ENCODE peak calls at places on chromosome 13, in four cellular contexts. R is HCT116, V is K562, Q is HepG2. A is an unnamed sample.

GRCh38 chr13:98994896-98995295 is 17.0 kb upstream of the DOCK9 start:
- DNase-seq in Q (no peak), R (no peak), V (no peak), A (no peak)

GRCh38 chr13:48585456-48585840 is 52.6 kb upstream of the RCBTB2 start:
- DNase-seq in Q (peak), R (peak), V (no peak), A (no peak)

GRCh38 chr13:35388456-35388855 is 88.0 kb downstream of the MAB21L1 start:
- DNase-seq in Q (no peak), V (no peak), R (no peak), A (no peak)

GRCh38 chr13:110298566-110299321 is 8.2 kb downstream of the COL4A1 start:
- DNase-seq in R (no peak), Q (no peak), V (no peak), A (no peak)

GRCh38 chr13:105804561-105805190 is 730.8 kb downstream of the EFNB2 start:
- DNase-seq in Q (no peak), V (no peak), R (no peak), A (no peak)

GRCh38 chr13:64871742-64872141 is 2358.4 kb downstream of the PCDH9 start:
- DNase-seq in Q (peak), V (no peak), R (no peak), A (no peak)

GRCh38 chr13:102718746-102719145 is 23.9 kb upstream of the METTL21C start:
- DNase-seq in R (no peak), V (no peak), Q (no peak), A (no peak)

GRCh38 chr13:88246239-88246638 is 575.1 kb downstream of the SLITRK5 start:
- DNase-seq in R (no peak), V (no peak), Q (no peak), A (no peak)

GRCh38 chr13:53778937-53779336 is 750.3 kb downstream of the OLFM4 start:
- DNase-seq in R (no peak), Q (no peak), V (no peak), A (no peak)

GRCh38 chr13:97429681-97430081 is 4.3 kb upstream of the RAP2A start:
- DNase-seq in V (no peak), R (no peak), Q (no peak), A (no peak)

GRCh38 chr13:98893361-98893760 is 84.5 kb downstream of the DOCK9 start:
- DNase-seq in V (no peak), Q (no peak), R (no peak), A (no peak)

GRCh38 chr13:79782541-79783216 is 301.7 kb downstream of the NDFIP2 start:
- DNase-seq in V (no peak), R (no peak), Q (peak), A (no peak)

GRCh38 chr13:19181621-19182485 is at the start of gene TUBA3C:
- DNase-seq in R (no peak), V (peak), Q (no peak), A (no peak)

GRCh38 chr13:24153979-24154378 is 6.5 kb upstream of the SPATA13 start:
- DNase-seq in Q (no peak), R (no peak), V (no peak), A (no peak)

GRCh38 chr13:79837741-79838450 is 356.9 kb downstream of the NDFIP2 start:
- DNase-seq in Q (no peak), V (no peak), R (no peak), A (no peak)

GRCh38 chr13:36395280-36395679 is 37.0 kb upstream of the CCNA1 start:
- DNase-seq in Q (peak), V (peak), R (no peak), A (no peak)

GRCh38 chr13:73228546-73228945 is 169.7 kb downstream of the KLF5 start:
- DNase-seq in R (no peak), Q (no peak), V (no peak), A (no peak)

GRCh38 chr13:37706041-37706440 is 107.5 kb upstream of the POSTN start:
- DNase-seq in Q (no peak), V (no peak), R (no peak), A (no peak)

GRCh38 chr13:93246069-93246468 is 19.5 kb downstream of the GPC6 start:
- DNase-seq in R (no peak), V (no peak), Q (no peak), A (no peak)

GRCh38 chr13:62278271-62278670 is 862.6 kb upstream of the PCDH20 start:
- DNase-seq in Q (no peak), V (no peak), R (no peak), A (no peak)

GRCh38 chr13:48831248-48831647 is 144.5 kb upstream of the FNDC3A start:
- DNase-seq in Q (no peak), V (no peak), R (no peak), A (no peak)

GRCh38 chr13:42780044-42780443 is 1.3 kb upstream of the FAM216B start:
- DNase-seq in R (no peak), Q (no peak), V (no peak), A (no peak)

GRCh38 chr13:107043016-107043957 is 475.4 kb upstream of the ARGLU1 start:
- DNase-seq in R (no peak), V (no peak), Q (no peak), A (no peak)

GRCh38 chr13:73268306-73268705 is 209.5 kb downstream of the KLF5 start:
- DNase-seq in Q (no peak), R (no peak), V (no peak), A (no peak)

GRCh38 chr13:36788276-36788675 is 30.7 kb upstream of the RFXAP start:
- DNase-seq in V (no peak), Q (no peak), R (no peak), A (no peak)

GRCh38 chr13:104357672-104358314 is 1291.6 kb upstream of the SLC10A2 start:
- DNase-seq in R (no peak), Q (no peak), V (no peak), A (no peak)

GRCh38 chr13:39618546-39618945 is 15.6 kb upstream of the LHFPL6 start:
- DNase-seq in Q (no peak), R (no peak), V (no peak), A (no peak)

GRCh38 chr13:39612023-39612637 is 9.1 kb upstream of the LHFPL6 start:
- DNase-seq in R (peak), V (peak), Q (peak), A (no peak)

DNA sequence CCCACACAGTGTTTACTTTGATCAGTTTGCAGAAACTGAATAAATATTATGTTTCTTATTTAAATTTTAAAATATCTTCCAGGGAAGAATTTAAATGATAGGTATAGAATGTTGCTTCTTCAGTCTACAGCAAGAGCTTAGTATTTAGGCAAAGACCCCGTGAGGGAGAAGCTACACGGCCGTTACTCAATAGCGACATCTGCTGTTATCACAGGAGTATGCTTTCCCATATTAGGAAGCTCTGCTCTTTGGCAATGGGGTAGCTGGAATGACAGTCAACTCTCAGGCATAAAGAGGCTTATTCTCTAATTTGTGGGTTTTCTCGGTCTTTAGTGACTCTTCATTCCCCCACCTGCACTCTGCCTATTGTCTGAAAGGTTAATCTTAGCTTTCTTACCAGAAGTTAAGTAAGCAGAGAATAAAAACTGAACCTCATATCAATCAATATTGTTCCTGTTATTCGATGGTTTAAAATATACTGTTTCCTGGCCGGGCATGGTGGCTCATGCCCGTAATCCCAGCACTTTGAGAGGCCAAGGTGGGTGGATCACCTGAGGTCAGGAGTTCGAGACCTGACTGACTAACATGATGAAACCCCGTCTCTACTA is 13.2 kb upstream of the LHFPL6 start:
- DNase-seq in R (peak), V (peak), Q (peak), A (no peak)
- TF ChIP-seq TCF7L2 in R (no peak), V (no peak), Q (no peak), A (no peak)

DNA sequence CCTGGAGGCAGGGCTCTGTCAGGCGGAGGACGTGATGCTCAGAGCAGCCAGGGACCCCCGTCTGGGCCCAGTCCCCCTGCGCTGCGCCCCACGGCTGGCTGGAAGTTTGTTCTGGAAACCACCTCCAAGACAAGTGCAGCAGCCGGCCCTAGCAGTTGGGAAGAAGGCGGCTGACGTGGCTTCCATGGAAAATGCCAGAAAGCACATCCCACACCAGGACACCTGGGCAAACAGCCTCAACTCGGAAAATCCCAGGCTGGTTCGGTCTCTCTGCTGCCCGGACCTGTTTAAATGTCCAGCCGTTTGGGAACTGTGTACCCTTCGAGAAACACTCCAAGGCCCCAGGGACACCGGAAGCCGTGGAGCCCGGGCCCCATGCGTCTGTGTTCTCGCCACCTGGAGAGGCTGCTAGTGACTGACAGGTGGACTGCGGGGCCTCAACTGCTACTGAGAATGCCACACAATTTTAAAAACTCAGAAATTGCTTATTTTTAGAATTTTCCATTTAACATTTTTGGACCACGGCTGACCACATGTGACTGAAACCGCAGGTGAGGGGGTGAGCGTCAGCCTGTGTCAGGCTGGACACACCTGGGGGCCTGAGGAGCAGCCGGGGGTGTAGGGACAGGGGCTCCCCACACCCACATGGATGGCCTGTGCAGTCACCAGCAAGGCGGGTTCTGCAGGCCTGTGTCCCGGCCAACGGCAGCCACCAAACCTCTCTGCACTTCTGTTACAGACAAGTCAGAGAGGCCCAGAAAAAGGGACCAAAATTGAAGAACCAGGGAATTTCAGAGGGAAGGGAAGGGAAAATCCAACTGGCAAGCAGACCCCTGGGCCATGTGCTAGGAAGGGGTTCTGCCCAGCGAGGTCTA is 31.7 kb downstream of the RASA3 start:
- DNase-seq in Q (no peak), V (no peak), R (no peak), A (no peak)
- TF ChIP-seq TCF7L2 in Q (no peak), V (no peak), R (no peak), A (no peak)

GRCh38 chr13:50612717-50613116 is 230.8 kb downstream of the DLEU7 start:
- DNase-seq in R (no peak), Q (peak), V (peak), A (no peak)
- TF ChIP-seq TCF7L2 in R (no peak), Q (no peak), V (no peak), A (no peak)

GRCh38 chr13:29706923-29707322 is 111.4 kb upstream of the SLC7A1 start:
- DNase-seq in R (no peak), Q (no peak), V (no peak), A (no peak)

GRCh38 chr13:29704648-29705047 is 109.2 kb upstream of the SLC7A1 start:
- DNase-seq in Q (no peak), R (no peak), V (no peak), A (no peak)

GRCh38 chr13:29707876-29708543 is 112.5 kb upstream of the SLC7A1 start:
- DNase-seq in R (peak), V (peak), Q (peak), A (peak)

GRCh38 chr13:29702912-29703351 is 107.4 kb upstream of the SLC7A1 start:
- DNase-seq in R (no peak), Q (no peak), V (no peak), A (no peak)

DNA sequence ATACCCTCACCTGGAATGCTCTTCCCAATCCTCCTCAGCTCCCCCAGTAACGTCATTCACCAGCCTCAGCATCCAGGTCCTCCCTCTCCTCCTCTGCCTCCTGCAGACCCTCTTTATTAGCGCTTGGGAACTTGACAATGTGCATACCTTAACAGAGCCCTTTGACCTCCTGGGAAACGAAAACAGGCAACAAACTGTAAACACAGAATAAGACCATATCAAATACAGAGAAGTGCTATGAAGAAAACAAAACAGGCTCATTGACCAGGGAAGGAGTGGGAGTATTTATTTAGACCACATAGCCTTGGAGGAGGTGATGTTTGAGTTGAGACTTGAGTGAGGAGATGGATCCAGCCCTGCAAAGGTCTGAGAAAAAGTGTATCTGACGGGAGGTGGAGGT is 107.9 kb upstream of the SLC7A1 start:
- DNase-seq in Q (no peak), R (no peak), V (no peak), A (no peak)
- TF ChIP-seq TCF7L2 in Q (no peak), R (no peak), V (no peak), A (no peak)

DNA sequence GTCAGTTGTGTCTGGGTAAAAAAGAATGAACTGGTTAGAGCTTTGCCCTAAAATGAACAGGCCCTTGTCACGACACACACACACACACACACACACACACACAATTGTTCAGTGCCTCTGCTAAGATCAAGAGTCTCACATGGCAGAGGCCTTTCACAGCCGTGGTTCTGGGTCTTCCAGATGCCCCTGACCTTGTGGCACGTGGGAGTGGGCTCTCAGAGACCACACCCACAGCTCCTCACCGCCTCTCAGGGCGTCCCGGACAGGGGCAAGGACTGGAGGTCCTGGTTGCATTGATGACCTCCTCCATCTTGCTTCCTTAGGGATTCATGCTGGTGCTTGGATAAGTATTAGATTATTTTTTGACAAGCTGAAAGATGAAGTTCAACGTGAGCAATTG is 101.0 kb downstream of the HSPH1 start:
- DNase-seq in Q (no peak), R (no peak), V (no peak), A (no peak)
- TF ChIP-seq TCF7L2 in Q (no peak), R (no peak), V (no peak), A (no peak)

DNA sequence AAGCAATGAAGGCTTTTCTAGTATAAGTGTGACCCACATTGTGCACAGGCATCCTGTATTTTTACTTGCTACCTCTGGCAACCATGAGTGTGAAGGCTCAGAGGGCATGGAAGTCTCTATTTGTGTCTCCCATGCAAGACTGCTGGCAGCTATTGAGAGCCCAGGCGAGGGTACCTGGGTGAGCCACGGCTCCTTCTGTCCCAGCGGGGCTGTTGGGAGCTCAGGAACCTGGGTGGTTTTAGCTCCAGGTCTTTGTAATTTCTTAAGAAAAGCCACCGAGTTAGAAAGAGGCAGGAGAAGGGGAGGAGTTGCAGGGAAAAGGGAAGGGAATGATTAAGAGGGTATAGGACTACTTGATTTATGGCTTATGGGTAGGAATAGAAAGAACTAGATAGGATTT is 190.4 kb upstream of the SOX1 start:
- DNase-seq in Q (no peak), R (no peak), V (no peak), A (no peak)
- TF ChIP-seq TCF7L2 in Q (no peak), R (no peak), V (no peak), A (no peak)

A was measured in Panc1.